ENCODE peak calls at places on chromosomes 16 and 17, in five cellular contexts. Z is vagina, H is transverse colon, J is spleen, Q is endothelial cell of umbilical vein. A is an unnamed sample.

GRCh38 chr17:7363311-7363710 is 8.4 kb downstream of the TMEM95 start:
- DNase-seq in J (no peak), Z (no peak), Q (no peak), H (no peak), A (no peak)

GRCh38 chr16:56708821-56709685 is 20.9 kb upstream of the NUP93 start:
- DNase-seq in J (no peak), Z (peak), Q (no peak), H (no peak), A (no peak)

GRCh38 chr17:29141484-29141835 is 38.7 kb downstream of the MYO18A start:
- DNase-seq in H (no peak), Z (no peak), Q (no peak), J (no peak), A (no peak)

GRCh38 chr16:31513126-31513525 is 4.9 kb upstream of the RUSF1 start:
- DNase-seq in J (no peak), Q (no peak), H (no peak), Z (no peak), A (no peak)

GRCh38 chr16:56632160-56632847 is at the start of gene MT1M:
- DNase-seq in J (no peak), Z (no peak), H (peak), Q (no peak), A (no peak)

GRCh38 chr17:4710693-4711634 is 532 bp downstream of the ARRB2 start:
- DNase-seq in H (peak), J (no peak), Z (no peak), Q (no peak), A (no peak)

GRCh38 chr17:31579265-31579664 is 187.8 kb downstream of the RAB11FIP4 start:
- DNase-seq in H (no peak), J (no peak), Z (no peak), Q (peak), A (peak)

GRCh38 chr16:67055712-67056487 is 27.0 kb downstream of the CBFB start:
- DNase-seq in Z (no peak), Q (peak), J (no peak), H (no peak), A (no peak)

GRCh38 chr16:56196381-56196780 is 5.1 kb downstream of the GNAO1 start:
- DNase-seq in Z (no peak), J (no peak), Q (no peak), H (no peak), A (no peak)

GRCh38 chr16:84811529-84811928 is 8.3 kb upstream of the CRISPLD2 start:
- DNase-seq in Z (no peak), J (no peak), H (no peak), Q (no peak), A (no peak)

GRCh38 chr17:79809530-79810137 is 12.8 kb upstream of the CBX8 start:
- DNase-seq in J (no peak), H (peak), Q (no peak), Z (no peak), A (no peak)

GRCh38 chr17:56966277-56966676 is 5.4 kb upstream of the COIL start:
- DNase-seq in Z (no peak), Q (no peak), H (no peak), J (no peak), A (no peak)

GRCh38 chr17:56956992-56957391 is 3.9 kb downstream of the COIL start:
- DNase-seq in Z (no peak), J (no peak), H (no peak), Q (no peak), A (no peak)

DNA sequence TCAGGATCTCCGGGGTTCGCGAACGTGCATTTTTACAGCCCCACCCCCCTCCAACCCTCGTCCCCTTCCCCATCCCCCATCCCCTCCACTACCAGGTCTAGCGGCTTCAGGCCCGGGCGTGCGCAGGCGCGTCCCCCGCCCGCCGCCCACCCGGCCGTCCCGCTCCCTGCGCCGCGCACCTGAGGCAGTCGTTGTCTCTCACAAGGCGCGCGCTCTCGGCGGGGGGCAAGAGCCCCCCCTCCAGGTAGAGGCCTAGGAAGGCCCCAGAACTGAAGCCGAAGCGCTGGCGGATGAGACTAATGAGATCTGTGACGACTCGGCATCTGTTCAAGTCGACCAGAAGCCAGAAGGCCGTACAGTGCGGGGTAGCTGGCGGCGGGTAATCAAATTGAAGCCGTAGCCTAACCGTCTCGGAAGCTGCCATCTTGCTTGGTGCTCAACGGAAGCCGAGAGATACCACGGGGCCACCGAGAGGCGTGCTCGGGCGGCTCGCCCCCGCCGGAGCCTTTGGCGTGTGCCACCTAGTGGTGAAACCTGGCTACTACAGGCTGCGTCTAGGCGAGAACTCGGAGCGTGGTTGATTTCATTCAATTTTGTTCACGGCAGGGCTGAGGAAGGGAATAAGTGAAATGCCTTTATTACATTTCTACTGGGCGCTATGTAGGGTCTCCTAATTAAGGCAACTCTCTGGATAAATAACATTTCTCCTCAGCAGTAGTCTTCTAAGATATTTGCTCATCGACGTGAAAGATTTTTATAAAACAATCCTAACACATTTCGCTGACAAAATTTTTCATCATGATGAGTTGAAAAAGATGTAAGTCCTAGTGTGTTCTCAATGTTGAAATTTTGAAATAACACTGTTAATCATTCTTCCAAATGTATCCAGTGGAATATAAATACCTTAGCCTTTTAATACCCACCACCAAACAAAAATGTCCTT is at the start of gene COIL:
- DNase-seq in H (peak), Q (peak), Z (peak), J (peak), A (peak)
- H3K4me3 ChIP-seq in H (peak), Q (peak), Z (peak), J (peak), A (peak)

DNA sequence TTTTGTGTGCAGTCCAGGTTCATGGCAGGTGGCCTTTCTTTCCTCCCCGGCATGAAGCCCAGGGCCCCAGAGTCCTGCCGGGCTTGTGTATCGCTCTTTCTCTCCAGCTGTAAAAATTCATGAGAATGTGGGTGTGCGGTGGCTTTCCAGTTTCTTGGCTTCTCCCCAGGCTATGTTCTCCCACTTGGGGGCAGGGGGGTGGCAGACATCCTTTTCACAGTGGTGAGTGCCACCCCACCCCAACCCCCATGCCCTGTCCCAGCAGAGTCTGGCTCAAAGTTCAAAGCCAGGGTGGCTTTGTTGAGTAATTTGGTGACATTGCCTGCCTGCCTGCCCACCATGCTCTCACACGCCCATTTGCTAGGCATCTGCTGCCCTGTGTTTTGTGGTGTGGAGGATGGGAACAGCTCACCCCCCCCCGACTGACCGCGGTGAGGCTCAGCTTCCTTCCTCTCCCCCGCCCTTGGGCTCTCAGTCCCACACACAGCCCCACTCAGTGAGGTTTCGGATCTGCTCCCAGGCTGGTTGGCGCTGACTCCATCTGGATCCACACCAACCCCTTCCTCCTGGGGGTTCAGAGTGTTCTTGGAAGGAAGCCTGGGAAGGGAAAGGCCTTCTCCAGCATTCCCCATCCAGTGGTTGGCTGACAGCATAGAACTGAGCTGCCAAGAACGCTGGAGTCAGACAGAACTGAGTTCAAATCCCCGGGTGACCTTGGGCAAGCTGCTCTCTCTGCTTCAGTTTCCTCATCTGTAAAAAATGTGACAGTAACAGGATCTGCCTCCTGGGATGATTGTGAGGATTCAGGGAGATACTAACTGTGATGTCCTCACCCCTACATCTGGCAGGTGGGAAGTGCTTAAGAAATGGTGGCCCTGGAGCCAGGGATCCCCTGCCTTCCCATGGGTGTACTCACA is 36.1 kb downstream of the CHD9 start:
- DNase-seq in J (peak), Q (peak), H (peak), Z (peak), A (peak)
- TF ChIP-seq POLR2AphosphoS5 in J (peak), Q (peak), H (peak), Z (peak), A (peak)

GRCh38 chr17:14307560-14308024 is 6.7 kb downstream of the HS3ST3B1 start:
- DNase-seq in J (no peak), Z (no peak), Q (no peak), H (no peak), A (no peak)
- H3K4me3 ChIP-seq in J (no peak), Z (no peak), Q (no peak), H (no peak), A (no peak)

DNA sequence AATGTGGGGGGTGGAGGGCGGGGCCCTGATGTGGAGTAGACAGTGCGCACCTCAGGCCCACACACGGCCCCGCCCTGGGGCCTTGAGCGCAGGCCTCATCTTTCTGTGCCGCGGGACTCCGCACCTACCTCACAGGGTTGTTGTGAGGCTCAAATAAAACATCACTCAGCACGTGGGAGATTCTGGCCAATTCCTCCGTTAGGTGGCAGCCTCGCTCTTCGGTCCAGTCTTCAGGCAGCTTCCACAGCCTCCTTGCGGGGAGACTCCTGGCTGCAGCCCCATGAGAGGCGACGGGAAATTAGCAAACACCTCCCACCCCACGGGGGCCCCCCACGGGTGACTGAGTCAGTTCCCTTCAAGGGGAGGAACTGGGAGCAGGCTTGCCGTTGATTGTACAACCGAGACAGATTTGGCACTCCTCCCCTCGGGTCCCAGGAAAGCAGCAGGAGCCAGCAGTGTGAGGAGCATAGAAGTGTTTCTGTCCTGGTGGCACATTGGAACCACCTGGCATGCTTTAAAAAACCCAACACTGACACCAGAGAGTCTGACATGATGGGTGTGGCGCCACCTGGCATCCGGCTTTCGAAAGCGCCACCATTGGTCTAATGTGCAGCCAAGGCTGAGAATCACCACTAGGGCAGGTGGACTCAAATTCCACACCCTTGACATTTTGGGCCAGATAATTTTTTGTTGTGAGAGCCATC is 7.6 kb downstream of the MRM1 start:
- DNase-seq in Z (no peak), J (no peak), H (peak), Q (peak), A (no peak)
- TF ChIP-seq POLR2AphosphoS5 in Z (no peak), J (no peak), H (no peak), Q (no peak), A (no peak)

DNA sequence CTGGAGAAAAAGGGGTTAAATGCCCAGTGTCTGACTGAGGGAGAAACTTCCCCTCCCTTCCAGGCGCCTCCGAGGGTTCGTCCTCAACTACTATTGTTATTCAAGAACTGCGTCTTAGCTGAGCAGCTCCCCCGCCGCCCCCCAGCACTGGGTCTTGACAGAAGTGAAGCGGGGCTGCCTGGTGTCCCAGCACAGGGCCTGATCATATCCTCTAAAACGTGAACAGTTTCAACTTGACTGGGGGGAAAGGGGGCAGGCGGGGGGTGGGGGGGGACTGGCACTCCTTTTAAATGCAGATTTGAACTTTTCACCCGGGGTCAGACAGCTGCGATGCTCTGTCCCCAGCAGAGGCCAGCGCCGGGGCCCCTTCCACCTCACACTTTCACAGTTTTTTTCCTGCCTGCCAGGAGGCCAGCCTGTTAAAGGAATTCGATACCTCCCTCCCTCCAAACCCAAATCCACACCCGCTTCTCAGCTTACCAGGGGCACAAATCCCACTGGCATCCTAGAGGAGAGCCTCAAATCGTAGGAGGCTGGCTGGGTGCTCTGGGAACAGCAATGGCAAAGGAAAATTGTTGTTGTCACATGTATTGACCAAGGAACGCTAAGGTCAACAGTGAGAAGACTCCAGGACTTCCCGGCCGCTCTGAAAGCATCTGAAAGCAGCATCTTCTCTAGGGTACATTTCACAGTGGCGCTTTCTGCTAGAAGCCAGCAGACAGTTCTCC is 14.5 kb downstream of the ZFHX3 start:
- DNase-seq in J (no peak), H (no peak), Q (no peak), Z (no peak), A (no peak)
- H3K4me3 ChIP-seq in J (no peak), H (no peak), Q (no peak), Z (no peak), A (no peak)

GRCh38 chr17:2691965-2692780 is 19.4 kb downstream of the CLUH start:
- DNase-seq in Q (no peak), H (no peak), J (peak), Z (peak), A (peak)
- TF ChIP-seq POLR2AphosphoS5 in Q (no peak), H (no peak), J (peak), Z (no peak), A (no peak)